ENCODE peak calls at places on chromosomes 13 and 19, in five cellular contexts. W is adipocyte, X is heart right ventricle, L is ovary, U is right atrium auricular region. P is an unnamed sample.

GRCh38 chr19:18203408-18203862 is 407 bp downstream of the RAB3A start:
- DNase-seq in X (peak; percentile 62), U (no peak), L (peak; percentile 79), W (peak; percentile 39), P (no peak)

GRCh38 chr19:56360841-56361240 is 32.5 kb downstream of the ZNF582 start:
- DNase-seq in W (no peak), U (no peak), L (no peak), X (no peak), P (no peak)

GRCh38 chr19:43534811-43535761 is 2.1 kb downstream of the ZNF575 start:
- DNase-seq in U (peak; percentile 73), L (peak; percentile 80), W (peak; percentile 61), X (peak; percentile 74), P (no peak)

GRCh38 chr19:42254083-42254849 is 662 bp downstream of the ERF start:
- DNase-seq in W (peak; percentile 82), X (peak; percentile 72), L (peak; percentile 85), U (no peak), P (no peak)

GRCh38 chr13:29991343-29991742 is 140.9 kb upstream of the UBL3 start:
- DNase-seq in U (no peak), X (no peak), L (no peak), W (peak; percentile 50), P (peak; percentile 95)

GRCh38 chr13:22194106-22194810 is 523.4 kb downstream of the FGF9 start:
- DNase-seq in X (no peak), L (no peak), U (no peak), W (no peak), P (no peak)

GRCh38 chr13:100234524-100235136 is 145.7 kb downstream of the PCCA start:
- DNase-seq in W (no peak), X (no peak), L (no peak), U (no peak), P (peak; percentile 35)

GRCh38 chr19:4923379-4923747 is 14.1 kb downstream of the UHRF1 start:
- DNase-seq in L (no peak), X (no peak), W (no peak), U (no peak), P (no peak)

GRCh38 chr13:91318886-91319285 is 28.6 kb upstream of the MIR17HG start:
- DNase-seq in L (no peak), X (no peak), W (no peak), U (no peak), P (no peak)

GRCh38 chr13:106242554-106242953 is 292.9 kb downstream of the EFNB2 start:
- DNase-seq in L (no peak), U (no peak), W (no peak), X (no peak), P (no peak)

GRCh38 chr13:43348397-43348796 is 325.0 kb downstream of the DNAJC15 start:
- DNase-seq in L (no peak), X (no peak), U (no peak), W (no peak), P (peak; percentile 6)

GRCh38 chr13:33375421-33375820 is 89.9 kb upstream of the STARD13 start:
- DNase-seq in U (no peak), W (no peak), L (no peak), X (no peak), P (no peak)

GRCh38 chr19:33246729-33247440 is 21.2 kb upstream of the SLC7A10 start:
- DNase-seq in X (no peak), L (no peak), U (no peak), W (no peak), P (no peak)

GRCh38 chr13:49225358-49226042 is 5.4 kb downstream of the MLNR start:
- DNase-seq in L (no peak), W (no peak), X (no peak), U (no peak), P (no peak)

GRCh38 chr13:29369060-29369743 is 226.3 kb downstream of the SLC7A1 start:
- DNase-seq in X (no peak), L (no peak), U (no peak), W (peak; percentile 71), P (peak; percentile 26)

GRCh38 chr19:50492303-50493052 is 15.8 kb upstream of the GARIN5A start:
- DNase-seq in W (peak; percentile 15), X (no peak), U (no peak), L (no peak), P (peak; percentile 27)

GRCh38 chr19:39341122-39341719 is 1.0 kb upstream of the SAMD4B start:
- DNase-seq in X (peak; percentile 21), W (peak; percentile 67), L (peak; percentile 52), U (no peak), P (no peak)

GRCh38 chr19:21593934-21594844 is 88.8 kb downstream of the ZNF429 start:
- DNase-seq in X (no peak), U (peak; percentile 72), W (no peak), L (no peak), P (no peak)

GRCh38 chr13:74187564-74187963 is 53.4 kb upstream of the KLF12 start:
- DNase-seq in X (no peak), W (no peak), U (no peak), L (no peak), P (no peak)

GRCh38 chr19:44767295-44768180 is 10.2 kb upstream of the CBLC start:
- DNase-seq in U (no peak), W (no peak), L (no peak), X (no peak), P (no peak)

GRCh38 chr13:57044910-57045309 is 95.8 kb upstream of the PRR20A start:
- DNase-seq in X (no peak), L (no peak), W (no peak), U (no peak), P (no peak)

GRCh38 chr13:107459430-107459829 is 755.9 kb downstream of the LIG4 start:
- DNase-seq in W (peak; percentile 87), U (no peak), X (no peak), L (no peak), P (no peak)

GRCh38 chr13:27556109-27556508 is 64.2 kb downstream of the LNX2 start:
- DNase-seq in X (no peak), U (no peak), L (no peak), W (peak; percentile 35), P (peak; percentile 70)

GRCh38 chr13:34762312-34762711 is 179.8 kb upstream of the NBEA start:
- DNase-seq in X (no peak), L (no peak), W (peak; percentile 83), U (no peak), P (no peak)

GRCh38 chr19:21751379-21751778 is 16.0 kb downstream of the ZNF100 start:
- DNase-seq in W (peak; percentile 54), U (no peak), X (no peak), L (no peak), P (peak; percentile 48)

GRCh38 chr13:112132619-112133018 is 65.7 kb downstream of the SOX1 start:
- DNase-seq in W (no peak), L (no peak), X (no peak), U (no peak), P (no peak)

GRCh38 chr19:51640371-51640770 is 6.3 kb downstream of the SIGLEC14 start:
- DNase-seq in L (no peak), W (no peak), U (no peak), X (no peak), P (no peak)

GRCh38 chr13:48775804-48776203 is 122.1 kb downstream of the CYSLTR2 start:
- DNase-seq in L (no peak), W (peak; percentile 63), X (no peak), U (no peak), P (peak; percentile 97)

GRCh38 chr19:52270266-52270885 is 989 bp downstream of the ZNF766 start:
- DNase-seq in U (no peak), W (peak; percentile 64), X (no peak), L (no peak), P (peak; percentile 6)

GRCh38 chr13:27403252-27403678 is 21.2 kb upstream of the GTF3A start:
- DNase-seq in X (no peak), U (no peak), W (peak; percentile 66), L (no peak), P (peak; percentile 58)

GRCh38 chr13:113819341-113819730 is 44.5 kb downstream of the GAS6 start:
- DNase-seq in U (no peak), L (no peak), W (no peak), X (no peak), P (no peak)

GRCh38 chr13:113821847-113822246 is 42.0 kb downstream of the GAS6 start:
- DNase-seq in L (peak; percentile 67), W (no peak), U (no peak), X (no peak), P (no peak)

GRCh38 chr13:113819731-113820715 is 43.9 kb downstream of the GAS6 start:
- DNase-seq in X (no peak), U (no peak), W (no peak), L (no peak), P (no peak)

GRCh38 chr13:113822266-113822665 is 41.6 kb downstream of the GAS6 start:
- DNase-seq in U (no peak), L (no peak), X (no peak), W (no peak), P (no peak)

DNA sequence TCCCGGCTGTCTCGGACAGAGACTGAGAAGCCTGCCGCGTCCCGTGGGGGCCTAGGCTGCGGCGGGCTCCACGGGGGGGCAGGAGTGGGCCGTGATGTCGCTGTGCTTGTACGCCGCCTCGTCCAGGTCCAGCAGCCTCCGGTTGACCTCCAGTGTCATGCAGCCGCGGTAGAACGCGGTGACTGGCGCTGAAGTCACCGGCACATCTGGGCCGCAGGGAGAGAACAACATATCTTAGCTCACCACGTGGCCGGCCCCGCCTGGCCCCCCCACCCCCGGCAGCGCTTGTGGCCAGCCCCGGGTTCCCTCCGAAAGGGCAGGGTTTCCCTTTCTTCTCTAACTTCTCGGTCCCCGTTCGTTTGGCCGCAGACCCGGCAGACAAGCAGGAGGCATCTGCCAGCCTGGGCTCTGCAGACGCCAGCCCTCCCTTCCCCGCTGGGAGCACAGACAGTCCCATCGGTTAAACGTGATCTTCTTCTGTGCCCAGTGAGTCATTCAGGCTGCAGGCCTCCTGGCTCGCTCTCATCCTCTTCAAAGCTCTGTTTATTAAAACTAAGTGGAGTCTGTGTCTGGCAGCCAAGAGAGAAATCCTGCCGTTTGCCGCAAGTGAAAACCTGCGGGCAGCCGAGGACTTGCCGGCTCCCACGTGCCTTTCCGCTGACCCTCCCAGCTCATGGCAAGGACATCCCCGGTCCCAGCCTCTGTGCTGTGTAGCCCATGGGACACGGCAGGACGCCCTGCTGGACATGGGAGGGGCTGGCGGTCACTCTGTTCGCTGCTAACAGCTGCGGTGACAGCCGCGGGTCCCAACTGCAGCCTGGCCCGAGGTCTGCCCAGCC is 42.8 kb downstream of the GAS6 start:
- DNase-seq in L (peak; percentile 77), U (peak; percentile 89), X (peak; percentile 77), W (peak; percentile 95), P (peak; percentile 98)
- H3K4me3 ChIP-seq in L (peak overlapping the region; percentile 17), U (no peak overlapping the region), X (peak overlapping the region; percentile 27), W (peak overlapping the region; percentile 48), P (peak overlapping the region; percentile 5)

GRCh38 chr19:10815007-10815531 is 20.9 kb downstream of the TMED1 start:
- DNase-seq in W (no peak), X (no peak), U (no peak), L (no peak), P (no peak)
- H3K4me3 ChIP-seq in W (peak overlapping the region; percentile 92), X (no peak overlapping the region), U (no peak overlapping the region), L (no peak overlapping the region), P (peak overlapping the region; percentile 99)

GRCh38 chr13:89214115-89214514 is 1542.9 kb downstream of the SLITRK5 start:
- DNase-seq in W (no peak), L (no peak), U (no peak), X (no peak), P (no peak)
- H3K4me3 ChIP-seq in W (no peak overlapping the region), L (no peak overlapping the region), U (no peak overlapping the region), X (no peak overlapping the region), P (no peak overlapping the region)

DNA sequence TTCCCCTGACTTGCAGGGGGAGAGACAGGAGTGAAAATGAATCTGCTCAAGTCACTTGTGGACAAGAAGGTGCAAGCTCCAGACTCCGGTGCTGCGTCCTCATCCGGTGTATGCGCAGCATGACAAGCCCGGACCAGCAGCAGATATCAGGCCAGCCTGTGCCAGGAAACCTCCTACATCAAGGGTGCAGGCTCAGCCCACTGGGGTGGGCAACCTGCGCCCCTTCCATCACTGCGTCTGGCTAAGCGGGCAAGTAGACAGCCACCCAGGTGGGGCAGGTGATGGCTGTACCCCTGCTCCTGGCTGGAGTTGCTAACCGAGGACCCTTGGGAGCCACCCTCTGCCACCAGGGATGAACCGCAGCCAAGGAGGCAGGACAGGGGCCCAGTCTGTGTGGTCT is 32.9 kb upstream of the SLC15A1 start:
- DNase-seq in U (no peak), X (no peak), W (no peak), L (no peak), P (no peak)
- H3K4me3 ChIP-seq in U (no peak overlapping the region), X (no peak overlapping the region), W (no peak overlapping the region), L (no peak overlapping the region), P (no peak overlapping the region)